ENCODE peak calls at places on chromosomes 6 and 20, in seven cellular contexts. One of them, this sample, is unnamed.

GRCh38 chr20:57190536-57191265 is 75.7 kb downstream of the BMP7 start:
- DNase-seq in activated CD4-positive, alpha-beta memory T cell treated with anti-CD3 and anti-CD28 coated beads, Interleukin-2, amount 10 ng/mL, durations not matched to agents 7 days and 5 days: no peak
- DNase-seq in activated naive CD8-positive, alpha-beta T cell treated with anti-CD3 and anti-CD28 coated beads, Interleukin-2, amount 50 U/mL, for 16 hours: no peak
- DNase-seq in endothelial cell: no peak
- DNase-seq in nephron progenitor cell: no peak
- DNase-seq in putamen: no peak
- DNase-seq in germinal center: no peak
- DNase-seq in this sample: no peak

GRCh38 chr6:166275714-166276166 is 32.5 kb downstream of the PRR18 start:
- DNase-seq in activated naive CD8-positive, alpha-beta T cell treated with anti-CD3 and anti-CD28 coated beads, Interleukin-2, amount 50 U/mL, for 16 hours: peak
- DNase-seq in putamen: peak
- DNase-seq in nephron progenitor cell: peak
- DNase-seq in germinal center: peak
- DNase-seq in activated CD4-positive, alpha-beta memory T cell treated with anti-CD3 and anti-CD28 coated beads, Interleukin-2, amount 10 ng/mL, durations not matched to agents 7 days and 5 days: peak
- DNase-seq in endothelial cell: peak
- DNase-seq in this sample: no peak

GRCh38 chr6:149268768-149269167 is 48.7 kb upstream of the TAB2 start:
- DNase-seq in nephron progenitor cell: no peak
- DNase-seq in activated CD4-positive, alpha-beta memory T cell treated with anti-CD3 and anti-CD28 coated beads, Interleukin-2, amount 10 ng/mL, durations not matched to agents 7 days and 5 days: no peak
- DNase-seq in activated naive CD8-positive, alpha-beta T cell treated with anti-CD3 and anti-CD28 coated beads, Interleukin-2, amount 50 U/mL, for 16 hours: no peak
- DNase-seq in endothelial cell: no peak
- DNase-seq in germinal center: no peak
- DNase-seq in putamen: no peak
- DNase-seq in this sample: no peak

GRCh38 chr20:37350655-37351574 is 5.0 kb downstream of the SRC start:
- DNase-seq in activated CD4-positive, alpha-beta memory T cell treated with anti-CD3 and anti-CD28 coated beads, Interleukin-2, amount 10 ng/mL, durations not matched to agents 7 days and 5 days: no peak
- DNase-seq in activated naive CD8-positive, alpha-beta T cell treated with anti-CD3 and anti-CD28 coated beads, Interleukin-2, amount 50 U/mL, for 16 hours: no peak
- DNase-seq in endothelial cell: no peak
- DNase-seq in germinal center: no peak
- DNase-seq in putamen: no peak
- DNase-seq in nephron progenitor cell: no peak
- DNase-seq in this sample: no peak

GRCh38 chr20:10047427-10047826 is 12.6 kb downstream of the ANKEF1 start:
- DNase-seq in activated CD4-positive, alpha-beta memory T cell treated with anti-CD3 and anti-CD28 coated beads, Interleukin-2, amount 10 ng/mL, durations not matched to agents 7 days and 5 days: no peak
- DNase-seq in putamen: no peak
- DNase-seq in nephron progenitor cell: peak
- DNase-seq in activated naive CD8-positive, alpha-beta T cell treated with anti-CD3 and anti-CD28 coated beads, Interleukin-2, amount 50 U/mL, for 16 hours: no peak
- DNase-seq in germinal center: no peak
- DNase-seq in endothelial cell: peak
- DNase-seq in this sample: no peak

GRCh38 chr6:15331629-15332241 is 85.9 kb downstream of the JARID2 start:
- DNase-seq in activated CD4-positive, alpha-beta memory T cell treated with anti-CD3 and anti-CD28 coated beads, Interleukin-2, amount 10 ng/mL, durations not matched to agents 7 days and 5 days: no peak
- DNase-seq in activated naive CD8-positive, alpha-beta T cell treated with anti-CD3 and anti-CD28 coated beads, Interleukin-2, amount 50 U/mL, for 16 hours: no peak
- DNase-seq in germinal center: no peak
- DNase-seq in nephron progenitor cell: no peak
- DNase-seq in endothelial cell: no peak
- DNase-seq in putamen: no peak
- DNase-seq in this sample: no peak

GRCh38 chr6:89287351-89288028 is 27.6 kb downstream of the GABRR2 start:
- DNase-seq in nephron progenitor cell: no peak
- DNase-seq in putamen: no peak
- DNase-seq in activated CD4-positive, alpha-beta memory T cell treated with anti-CD3 and anti-CD28 coated beads, Interleukin-2, amount 10 ng/mL, durations not matched to agents 7 days and 5 days: no peak
- DNase-seq in activated naive CD8-positive, alpha-beta T cell treated with anti-CD3 and anti-CD28 coated beads, Interleukin-2, amount 50 U/mL, for 16 hours: no peak
- DNase-seq in germinal center: no peak
- DNase-seq in endothelial cell: no peak
- DNase-seq in this sample: no peak

GRCh38 chr20:739736-740135 is 28.6 kb downstream of the SLC52A3 start:
- DNase-seq in putamen: no peak
- DNase-seq in activated CD4-positive, alpha-beta memory T cell treated with anti-CD3 and anti-CD28 coated beads, Interleukin-2, amount 10 ng/mL, durations not matched to agents 7 days and 5 days: no peak
- DNase-seq in activated naive CD8-positive, alpha-beta T cell treated with anti-CD3 and anti-CD28 coated beads, Interleukin-2, amount 50 U/mL, for 16 hours: no peak
- DNase-seq in germinal center: no peak
- DNase-seq in nephron progenitor cell: no peak
- DNase-seq in endothelial cell: no peak
- DNase-seq in this sample: no peak

GRCh38 chr20:52219441-52219840 is 27.9 kb upstream of the ZFP64 start:
- DNase-seq in endothelial cell: no peak
- DNase-seq in activated naive CD8-positive, alpha-beta T cell treated with anti-CD3 and anti-CD28 coated beads, Interleukin-2, amount 50 U/mL, for 16 hours: no peak
- DNase-seq in activated CD4-positive, alpha-beta memory T cell treated with anti-CD3 and anti-CD28 coated beads, Interleukin-2, amount 10 ng/mL, durations not matched to agents 7 days and 5 days: no peak
- DNase-seq in nephron progenitor cell: no peak
- DNase-seq in germinal center: no peak
- DNase-seq in putamen: no peak
- DNase-seq in this sample: no peak

GRCh38 chr6:164069352-164070022 is 655.0 kb downstream of the QKI start:
- DNase-seq in endothelial cell: no peak
- DNase-seq in activated CD4-positive, alpha-beta memory T cell treated with anti-CD3 and anti-CD28 coated beads, Interleukin-2, amount 10 ng/mL, durations not matched to agents 7 days and 5 days: no peak
- DNase-seq in putamen: peak
- DNase-seq in activated naive CD8-positive, alpha-beta T cell treated with anti-CD3 and anti-CD28 coated beads, Interleukin-2, amount 50 U/mL, for 16 hours: no peak
- DNase-seq in germinal center: no peak
- DNase-seq in nephron progenitor cell: no peak
- DNase-seq in this sample: no peak

GRCh38 chr20:49661560-49662329 is 51.9 kb downstream of the B4GALT5 start:
- DNase-seq in nephron progenitor cell: no peak
- DNase-seq in activated CD4-positive, alpha-beta memory T cell treated with anti-CD3 and anti-CD28 coated beads, Interleukin-2, amount 10 ng/mL, durations not matched to agents 7 days and 5 days: no peak
- DNase-seq in putamen: no peak
- DNase-seq in activated naive CD8-positive, alpha-beta T cell treated with anti-CD3 and anti-CD28 coated beads, Interleukin-2, amount 50 U/mL, for 16 hours: no peak
- DNase-seq in germinal center: no peak
- DNase-seq in endothelial cell: peak
- DNase-seq in this sample: no peak

GRCh38 chr6:37547564-37548061 is 47.9 kb upstream of the CCDC167 start:
- DNase-seq in nephron progenitor cell: no peak
- DNase-seq in activated naive CD8-positive, alpha-beta T cell treated with anti-CD3 and anti-CD28 coated beads, Interleukin-2, amount 50 U/mL, for 16 hours: no peak
- DNase-seq in activated CD4-positive, alpha-beta memory T cell treated with anti-CD3 and anti-CD28 coated beads, Interleukin-2, amount 10 ng/mL, durations not matched to agents 7 days and 5 days: peak
- DNase-seq in germinal center: no peak
- DNase-seq in putamen: no peak
- DNase-seq in endothelial cell: no peak
- DNase-seq in this sample: no peak

GRCh38 chr20:16258766-16259165 is 314.5 kb downstream of the KIF16B start:
- DNase-seq in nephron progenitor cell: no peak
- DNase-seq in activated naive CD8-positive, alpha-beta T cell treated with anti-CD3 and anti-CD28 coated beads, Interleukin-2, amount 50 U/mL, for 16 hours: no peak
- DNase-seq in germinal center: no peak
- DNase-seq in endothelial cell: no peak
- DNase-seq in putamen: no peak
- DNase-seq in activated CD4-positive, alpha-beta memory T cell treated with anti-CD3 and anti-CD28 coated beads, Interleukin-2, amount 10 ng/mL, durations not matched to agents 7 days and 5 days: no peak
- DNase-seq in this sample: no peak

GRCh38 chr6:2706482-2706881 is 44.2 kb downstream of the MYLK4 start:
- DNase-seq in activated CD4-positive, alpha-beta memory T cell treated with anti-CD3 and anti-CD28 coated beads, Interleukin-2, amount 10 ng/mL, durations not matched to agents 7 days and 5 days: no peak
- DNase-seq in activated naive CD8-positive, alpha-beta T cell treated with anti-CD3 and anti-CD28 coated beads, Interleukin-2, amount 50 U/mL, for 16 hours: no peak
- DNase-seq in endothelial cell: no peak
- DNase-seq in putamen: no peak
- DNase-seq in nephron progenitor cell: no peak
- DNase-seq in germinal center: no peak
- DNase-seq in this sample: no peak

GRCh38 chr6:26020983-26021349 is 58.4 kb downstream of the TRIM38 start:
- DNase-seq in nephron progenitor cell: peak
- DNase-seq in putamen: no peak
- DNase-seq in endothelial cell: peak
- DNase-seq in activated naive CD8-positive, alpha-beta T cell treated with anti-CD3 and anti-CD28 coated beads, Interleukin-2, amount 50 U/mL, for 16 hours: no peak
- DNase-seq in activated CD4-positive, alpha-beta memory T cell treated with anti-CD3 and anti-CD28 coated beads, Interleukin-2, amount 10 ng/mL, durations not matched to agents 7 days and 5 days: peak
- DNase-seq in germinal center: no peak
- DNase-seq in this sample: no peak

GRCh38 chr6:50087231-50087954 is 37.7 kb upstream of the DEFB112 start:
- DNase-seq in germinal center: no peak
- DNase-seq in activated naive CD8-positive, alpha-beta T cell treated with anti-CD3 and anti-CD28 coated beads, Interleukin-2, amount 50 U/mL, for 16 hours: no peak
- DNase-seq in nephron progenitor cell: no peak
- DNase-seq in activated CD4-positive, alpha-beta memory T cell treated with anti-CD3 and anti-CD28 coated beads, Interleukin-2, amount 10 ng/mL, durations not matched to agents 7 days and 5 days: no peak
- DNase-seq in putamen: no peak
- DNase-seq in endothelial cell: no peak
- DNase-seq in this sample: no peak

GRCh38 chr6:54892831-54893230 is 46.3 kb downstream of the FAM83B start:
- DNase-seq in activated naive CD8-positive, alpha-beta T cell treated with anti-CD3 and anti-CD28 coated beads, Interleukin-2, amount 50 U/mL, for 16 hours: no peak
- DNase-seq in nephron progenitor cell: no peak
- DNase-seq in putamen: no peak
- DNase-seq in germinal center: no peak
- DNase-seq in endothelial cell: no peak
- DNase-seq in activated CD4-positive, alpha-beta memory T cell treated with anti-CD3 and anti-CD28 coated beads, Interleukin-2, amount 10 ng/mL, durations not matched to agents 7 days and 5 days: no peak
- DNase-seq in this sample: no peak

GRCh38 chr20:50554694-50555579 is 44.8 kb downstream of the PTPN1 start:
- DNase-seq in germinal center: no peak
- DNase-seq in activated CD4-positive, alpha-beta memory T cell treated with anti-CD3 and anti-CD28 coated beads, Interleukin-2, amount 10 ng/mL, durations not matched to agents 7 days and 5 days: no peak
- DNase-seq in putamen: no peak
- DNase-seq in activated naive CD8-positive, alpha-beta T cell treated with anti-CD3 and anti-CD28 coated beads, Interleukin-2, amount 50 U/mL, for 16 hours: no peak
- DNase-seq in endothelial cell: no peak
- DNase-seq in nephron progenitor cell: no peak
- DNase-seq in this sample: no peak

GRCh38 chr20:36541227-36542018 is at the start of gene MYL9:
- DNase-seq in putamen: no peak
- DNase-seq in endothelial cell: peak
- DNase-seq in activated naive CD8-positive, alpha-beta T cell treated with anti-CD3 and anti-CD28 coated beads, Interleukin-2, amount 50 U/mL, for 16 hours: no peak
- DNase-seq in activated CD4-positive, alpha-beta memory T cell treated with anti-CD3 and anti-CD28 coated beads, Interleukin-2, amount 10 ng/mL, durations not matched to agents 7 days and 5 days: no peak
- DNase-seq in nephron progenitor cell: peak
- DNase-seq in germinal center: peak
- DNase-seq in this sample: no peak

GRCh38 chr6:128599036-128599435 is 78.6 kb upstream of the PTPRK start:
- DNase-seq in germinal center: no peak
- DNase-seq in nephron progenitor cell: no peak
- DNase-seq in activated CD4-positive, alpha-beta memory T cell treated with anti-CD3 and anti-CD28 coated beads, Interleukin-2, amount 10 ng/mL, durations not matched to agents 7 days and 5 days: no peak
- DNase-seq in putamen: no peak
- DNase-seq in activated naive CD8-positive, alpha-beta T cell treated with anti-CD3 and anti-CD28 coated beads, Interleukin-2, amount 50 U/mL, for 16 hours: no peak
- DNase-seq in endothelial cell: no peak
- DNase-seq in this sample: no peak

GRCh38 chr6:83505376-83505775 is 7.0 kb upstream of the PRSS35 start:
- DNase-seq in nephron progenitor cell: no peak
- DNase-seq in putamen: no peak
- DNase-seq in germinal center: no peak
- DNase-seq in activated naive CD8-positive, alpha-beta T cell treated with anti-CD3 and anti-CD28 coated beads, Interleukin-2, amount 50 U/mL, for 16 hours: no peak
- DNase-seq in activated CD4-positive, alpha-beta memory T cell treated with anti-CD3 and anti-CD28 coated beads, Interleukin-2, amount 10 ng/mL, durations not matched to agents 7 days and 5 days: no peak
- DNase-seq in endothelial cell: no peak
- DNase-seq in this sample: no peak

GRCh38 chr6:165872811-165873210 is 209.8 kb upstream of the PDE10A start:
- DNase-seq in germinal center: no peak
- DNase-seq in activated CD4-positive, alpha-beta memory T cell treated with anti-CD3 and anti-CD28 coated beads, Interleukin-2, amount 10 ng/mL, durations not matched to agents 7 days and 5 days: no peak
- DNase-seq in activated naive CD8-positive, alpha-beta T cell treated with anti-CD3 and anti-CD28 coated beads, Interleukin-2, amount 50 U/mL, for 16 hours: no peak
- DNase-seq in endothelial cell: no peak
- DNase-seq in putamen: no peak
- DNase-seq in nephron progenitor cell: no peak
- DNase-seq in this sample: no peak

GRCh38 chr6:116382587-116382986 is 11.8 kb downstream of the DSE start:
- DNase-seq in activated naive CD8-positive, alpha-beta T cell treated with anti-CD3 and anti-CD28 coated beads, Interleukin-2, amount 50 U/mL, for 16 hours: no peak
- DNase-seq in endothelial cell: no peak
- DNase-seq in activated CD4-positive, alpha-beta memory T cell treated with anti-CD3 and anti-CD28 coated beads, Interleukin-2, amount 10 ng/mL, durations not matched to agents 7 days and 5 days: no peak
- DNase-seq in germinal center: no peak
- DNase-seq in nephron progenitor cell: no peak
- DNase-seq in putamen: no peak
- DNase-seq in this sample: no peak

GRCh38 chr6:133254552-133255228 is 13.5 kb downstream of the EYA4 start:
- DNase-seq in germinal center: no peak
- DNase-seq in activated naive CD8-positive, alpha-beta T cell treated with anti-CD3 and anti-CD28 coated beads, Interleukin-2, amount 50 U/mL, for 16 hours: no peak
- DNase-seq in putamen: no peak
- DNase-seq in endothelial cell: no peak
- DNase-seq in nephron progenitor cell: no peak
- DNase-seq in activated CD4-positive, alpha-beta memory T cell treated with anti-CD3 and anti-CD28 coated beads, Interleukin-2, amount 10 ng/mL, durations not matched to agents 7 days and 5 days: no peak
- DNase-seq in this sample: no peak

This sample was measured in esophagus squamous epithelium.